ENCODE peak calls at places on chromosomes 13 and 19, in five cellular contexts. J is K562, Y is HepG2, W is HCT116, D is upper lobe of left lung. L is an unnamed sample. For H3K9me3, the result is how much of the 10 kb centered on the place peaks cover.

GRCh38 chr13:100214886-100215285 is 126.0 kb downstream of the PCCA start:
- ATAC-seq in J (no peak), Y (no peak), W (no peak), D (no peak), L (no peak)

GRCh38 chr13:77001963-77002587 is 10.2 kb downstream of the CLN5 start:
- ATAC-seq in J (peak), Y (peak), W (no peak), D (no peak), L (no peak)

GRCh38 chr19:5949792-5950305 is 28.1 kb downstream of the RANBP3 start:
- ATAC-seq in J (no peak), Y (no peak), W (no peak), D (no peak), L (no peak)

GRCh38 chr13:29791508-29791907 is 58.9 kb downstream of the UBL3 start:
- ATAC-seq in J (no peak), Y (no peak), W (no peak), D (no peak), L (no peak)

GRCh38 chr19:3389876-3390361 is 23.5 kb downstream of the NFIC start:
- ATAC-seq in J (no peak), Y (no peak), W (peak), D (no peak), L (no peak)

GRCh38 chr13:23730251-23730650 is 158.9 kb downstream of the MIPEP start:
- ATAC-seq in J (no peak), Y (no peak), W (no peak), D (peak), L (no peak)

GRCh38 chr19:54684537-54684936 is 21.8 kb downstream of the LILRB4 start:
- ATAC-seq in J (peak), Y (peak), W (peak), D (no peak), L (no peak)

GRCh38 chr13:91346062-91346461 is 1.4 kb upstream of the MIR17HG start:
- ATAC-seq in J (no peak), Y (no peak), W (no peak), D (no peak), L (no peak)

GRCh38 chr13:102597029-102598015 is 536 bp downstream of the TPP2 start:
- ATAC-seq in J (peak), Y (peak), W (peak), D (peak), L (peak)

GRCh38 chr19:6693681-6694080 is 23.7 kb upstream of the TNFSF14 start:
- ATAC-seq in J (peak), Y (peak), W (peak), D (no peak), L (no peak)

GRCh38 chr19:17125052-17125727 is 49.6 kb downstream of the MYO9B start:
- ATAC-seq in J (no peak), Y (no peak), W (no peak), D (peak), L (peak)

GRCh38 chr19:16315825-16316505 is 8.7 kb upstream of the KLF2 start:
- ATAC-seq in J (peak), Y (no peak), W (no peak), D (peak), L (peak)

GRCh38 chr19:435707-436412 is 25.0 kb downstream of the SHC2 start:
- ATAC-seq in J (no peak), Y (no peak), W (no peak), D (no peak), L (no peak)

GRCh38 chr13:40247845-40248244 is 418.6 kb downstream of the FOXO1 start:
- ATAC-seq in J (no peak), Y (no peak), W (no peak), D (peak), L (no peak)

GRCh38 chr13:113273856-113274590 is 23.0 kb upstream of the LAMP1 start:
- ATAC-seq in J (peak), Y (no peak), W (no peak), D (peak), L (peak)

GRCh38 chr13:114341003-114341777 is 26.9 kb downstream of the CHAMP1 start:
- ATAC-seq in J (peak), Y (peak), W (no peak), D (no peak), L (no peak)

GRCh38 chr19:11674067-11674492 is 64.7 kb downstream of the ZNF823 start:
- ATAC-seq in J (no peak), Y (no peak), W (no peak), D (peak), L (peak)

GRCh38 chr19:38869160-38869835 is 8.8 kb downstream of the RINL start:
- ATAC-seq in J (no peak), Y (no peak), W (no peak), D (peak), L (no peak)

GRCh38 chr13:42577538-42577937 is 3.6 kb downstream of the TNFSF11 start:
- ATAC-seq in J (no peak), Y (no peak), W (no peak), D (no peak), L (no peak)
- TF ChIP-seq POLR2A in J (no peak), Y (no peak), W (no peak), D (no peak), L (no peak)

GRCh38 chr19:23093832-23094231 is 23.0 kb upstream of the ZNF730 start:
- ATAC-seq in J (no peak), Y (no peak), W (no peak), D (no peak), L (no peak)
- H3K9me3 ChIP-seq in J (under half), Y (half or more), W (under half), D (under half), L (under half)

GRCh38 chr13:50616101-50616500 is 227.4 kb downstream of the DLEU7 start:
- ATAC-seq in J (no peak), Y (no peak), W (no peak), D (no peak), L (no peak)

GRCh38 chr13:50618206-50618605 is 225.3 kb downstream of the DLEU7 start:
- ATAC-seq in J (no peak), Y (no peak), W (no peak), D (no peak), L (no peak)

GRCh38 chr13:50615234-50615633 is 228.3 kb downstream of the DLEU7 start:
- ATAC-seq in J (no peak), Y (no peak), W (no peak), D (no peak), L (no peak)

GRCh38 chr13:50613356-50613831 is 230.1 kb downstream of the DLEU7 start:
- ATAC-seq in J (peak), Y (no peak), W (no peak), D (peak), L (no peak)

DNA sequence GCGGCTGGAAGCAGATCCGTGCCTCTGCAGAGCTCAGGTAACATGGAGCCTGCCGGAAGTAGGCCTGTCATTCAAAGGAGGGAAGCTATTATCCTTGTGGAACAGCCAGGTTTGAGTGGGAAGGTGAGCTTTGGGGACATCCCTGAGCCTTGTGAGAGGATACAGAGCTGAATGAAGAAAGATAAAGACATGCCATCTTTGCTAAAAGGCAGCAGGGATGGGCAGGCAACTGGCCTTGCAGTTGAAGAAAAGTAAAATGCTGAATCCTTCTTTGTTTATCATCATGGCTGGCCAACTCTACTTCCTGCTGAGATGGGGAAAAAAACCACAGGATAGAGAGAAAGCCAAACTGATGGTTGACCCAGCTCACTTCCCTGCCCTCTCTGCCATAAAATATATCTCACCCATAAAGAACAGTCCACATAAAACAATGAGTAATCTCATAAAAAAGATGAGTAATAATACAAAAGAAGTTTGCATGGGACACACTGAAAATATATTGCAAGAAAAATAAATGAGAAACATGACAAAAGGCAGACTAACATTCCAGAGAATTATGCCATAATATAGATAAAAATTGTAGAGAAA is 226.3 kb downstream of the DLEU7 start:
- ATAC-seq in J (no peak), Y (no peak), W (peak), D (no peak), L (no peak)
- TF ChIP-seq POLR2AphosphoS5 in J (no peak), Y (no peak), W (no peak), D (no peak), L (no peak)

GRCh38 chr19:57363734-57364181 is 407 bp downstream of the TRAPPC2B start:
- ATAC-seq in J (no peak), Y (peak), W (peak), D (peak), L (no peak)

GRCh38 chr19:57359300-57359699 is 4.1 kb upstream of the TRAPPC2B start:
- ATAC-seq in J (no peak), Y (no peak), W (no peak), D (no peak), L (no peak)

GRCh38 chr19:57362419-57362818 is 932 bp upstream of the TRAPPC2B start:
- ATAC-seq in J (no peak), Y (no peak), W (no peak), D (no peak), L (no peak)

GRCh38 chr19:57357406-57357805 is 5.9 kb upstream of the TRAPPC2B start:
- ATAC-seq in J (no peak), Y (no peak), W (no peak), D (no peak), L (no peak)

DNA sequence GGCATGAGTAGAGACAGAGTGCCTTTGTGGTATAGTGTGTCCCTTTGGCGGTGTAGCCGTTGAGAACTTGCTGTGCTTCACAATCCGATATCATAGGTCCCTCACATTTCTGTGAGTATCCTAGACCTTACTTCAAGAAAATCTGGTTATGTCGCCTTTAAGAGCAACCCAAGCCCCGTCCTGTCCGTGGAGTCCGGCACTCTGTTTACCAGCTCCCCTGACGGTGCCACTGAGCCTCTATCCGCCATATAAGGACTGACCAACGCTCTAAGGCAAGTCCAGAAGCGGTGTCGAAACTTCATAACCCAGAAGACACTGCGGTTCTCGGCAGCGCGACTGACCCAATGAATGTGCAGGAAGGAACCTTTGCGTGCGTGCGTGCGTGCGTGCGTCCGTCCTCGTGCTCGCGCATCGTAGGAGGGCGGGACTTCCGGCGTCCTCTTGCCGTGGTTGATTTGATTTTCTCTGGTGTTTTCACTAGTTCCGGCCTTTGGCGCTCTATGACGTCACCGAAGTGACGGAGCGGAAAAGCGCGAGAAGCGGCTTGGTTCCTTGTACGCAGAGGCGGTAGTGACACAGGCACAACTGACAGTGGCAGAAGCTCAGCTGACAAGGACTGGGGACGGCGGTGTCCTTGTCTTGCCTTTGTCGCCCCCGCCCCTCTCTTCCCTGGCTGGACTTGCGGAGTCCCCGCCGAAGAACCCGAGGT is at the start of the genes TRAPPC2B and ZNF547:
- ATAC-seq in J (peak), Y (peak), W (peak), D (peak), L (peak)
- TF ChIP-seq POLR2A in J (peak), Y (peak), W (peak), D (peak), L (peak)

GRCh38 chr13:35618565-35619083 is 142.1 kb upstream of the MAB21L1 start:
- ATAC-seq in J (no peak), Y (no peak), W (no peak), D (no peak), L (no peak)

GRCh38 chr13:35621989-35622388 is 145.5 kb upstream of the MAB21L1 start:
- ATAC-seq in J (no peak), Y (no peak), W (no peak), D (no peak), L (no peak)

GRCh38 chr13:35614666-35615065 is 138.2 kb upstream of the MAB21L1 start:
- ATAC-seq in J (no peak), Y (peak), W (no peak), D (no peak), L (no peak)

GRCh38 chr13:35617420-35617819 is 140.9 kb upstream of the MAB21L1 start:
- ATAC-seq in J (no peak), Y (no peak), W (no peak), D (no peak), L (no peak)
- H3K9me3 ChIP-seq in J (under half), Y (under half), W (under half), D (under half), L (under half)

L was measured in gastroesophageal sphincter.